ENCODE peak calls at places on chromosome 10, in nine cellular contexts. A is cardiac muscle cell, U is heart left ventricle, F is colonic mucosa, W is left ventricle myocardium inferior, Q is aorta, E is SK-N-SH, R is fibroblast of lung, P is A549. C is an unnamed sample.

GRCh38 chr10:4315529-4315928 is 510.5 kb upstream of the AKR1E2 start:
- DNase-seq in R (peak; percentile 72), F (no peak), Q (no peak), A (peak; percentile 88), P (no peak), U (peak; percentile 44), W (no peak), E (no peak), C (no peak)

GRCh38 chr10:77186936-77187335 is 450.7 kb downstream of the KCNMA1 start:
- DNase-seq in P (no peak), F (no peak), W (no peak), Q (no peak), E (no peak), R (peak; percentile 66), U (no peak), A (no peak), C (no peak)

GRCh38 chr10:84191106-84191505 is 3.2 kb upstream of the CDHR1 start:
- DNase-seq in F (no peak), W (no peak), Q (no peak), E (no peak), U (no peak), R (no peak), A (no peak), P (no peak), C (no peak)

GRCh38 chr10:60511823-60512222 is 122.1 kb upstream of the ANK3 start:
- DNase-seq in Q (no peak), W (no peak), U (no peak), A (peak; percentile 27), P (no peak), F (no peak), R (no peak), E (no peak), C (no peak)

GRCh38 chr10:1141261-1141660 is 85.1 kb downstream of the WDR37 start:
- DNase-seq in W (no peak), R (no peak), Q (no peak), P (no peak), E (no peak), U (no peak), F (no peak), A (no peak), C (no peak)

GRCh38 chr10:129727071-129727470 is 237.0 kb downstream of the EBF3 start:
- DNase-seq in W (no peak), U (no peak), Q (no peak), P (no peak), A (no peak), F (peak; percentile 13), E (no peak), R (no peak), C (no peak)

GRCh38 chr10:14184841-14185500 is 145.8 kb downstream of the FRMD4A start:
- DNase-seq in P (no peak), R (peak; percentile 24), F (no peak), U (no peak), W (no peak), E (no peak), A (peak; percentile 10), Q (no peak), C (no peak)

GRCh38 chr10:77210645-77211044 is 427.0 kb downstream of the KCNMA1 start:
- DNase-seq in W (no peak), E (no peak), A (no peak), R (no peak), P (no peak), Q (no peak), U (no peak), F (no peak), C (no peak)

GRCh38 chr10:122487231-122487765 is 25.9 kb downstream of the HTRA1 start:
- DNase-seq in F (no peak), E (no peak), W (no peak), A (no peak), U (peak; percentile 65), R (no peak), P (no peak), Q (no peak), C (no peak)

GRCh38 chr10:115129752-115130151 is 36.6 kb downstream of the ATRNL1 start:
- DNase-seq in W (no peak), Q (no peak), F (no peak), P (no peak), U (no peak), R (peak; percentile 20), E (peak; percentile 13), A (peak; percentile 54), C (no peak)

GRCh38 chr10:31940839-31941653 is 12.4 kb upstream of the ARHGAP12 start:
- DNase-seq in U (no peak), R (peak; percentile 96), W (no peak), A (peak; percentile 84), F (peak; percentile 44), E (peak; percentile 69), Q (peak; percentile 86), P (peak; percentile 70), C (no peak)

GRCh38 chr10:128070161-128070560 is 56.1 kb downstream of the MKI67 start:
- DNase-seq in R (no peak), Q (peak; percentile 63), F (no peak), W (no peak), P (no peak), A (no peak), E (no peak), U (no peak), C (peak; percentile 52)

GRCh38 chr10:51046668-51047067 is 27.6 kb upstream of the PRKG1 start:
- DNase-seq in F (no peak), E (no peak), P (no peak), R (no peak), A (no peak), U (no peak), W (no peak), Q (no peak), C (no peak)

GRCh38 chr10:97000487-97001182 is 168.5 kb downstream of the LCOR start:
- DNase-seq in E (no peak), U (no peak), F (no peak), W (no peak), Q (no peak), P (no peak), A (no peak), R (no peak), C (no peak)

GRCh38 chr10:83199357-83199756 is 940.0 kb upstream of the GHITM start:
- DNase-seq in Q (no peak), W (no peak), E (no peak), R (no peak), P (no peak), F (no peak), U (no peak), A (no peak), C (no peak)

GRCh38 chr10:17348111-17349008 is 106.0 kb downstream of the ST8SIA6 start:
- DNase-seq in F (no peak), U (peak; percentile 74), Q (peak; percentile 90), P (peak; percentile 7), R (peak; percentile 94), E (peak; percentile 61), A (peak; percentile 90), W (peak; percentile 73), C (peak; percentile 84)

GRCh38 chr10:43943825-43944360 is 295.2 kb upstream of the ZNF32 start:
- DNase-seq in E (no peak), R (no peak), U (no peak), A (no peak), Q (no peak), P (no peak), F (no peak), W (no peak), C (peak; percentile 53)

GRCh38 chr10:10520391-10521385 is 497.0 kb upstream of the CELF2 start:
- DNase-seq in E (no peak), P (no peak), A (no peak), Q (no peak), U (no peak), W (no peak), R (no peak), F (no peak), C (no peak)

DNA sequence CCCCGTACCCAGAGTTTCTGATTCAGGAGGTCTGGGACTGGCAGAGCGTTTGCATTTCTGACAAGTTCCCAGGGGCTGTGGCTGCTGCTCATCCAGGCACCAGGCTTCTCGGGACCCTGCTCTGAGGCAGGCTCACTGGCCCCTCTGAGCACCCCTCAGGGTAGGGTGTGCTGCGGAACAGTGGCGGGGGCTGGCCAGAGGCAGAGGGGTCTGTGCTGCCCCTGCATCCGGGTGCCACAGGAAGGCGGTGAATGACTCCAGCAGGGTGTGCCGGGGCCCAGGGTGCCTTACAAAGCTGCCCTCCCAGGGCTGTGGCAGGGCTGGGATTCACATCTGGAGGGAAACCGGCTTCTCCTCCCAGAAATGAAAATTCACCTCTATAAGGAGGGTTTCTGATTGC is 77.4 kb downstream of the CHST15 start:
- DNase-seq in F (no peak), W (no peak), R (no peak), P (no peak), U (no peak), A (no peak), E (no peak), Q (no peak), C (no peak)
- H3K27ac ChIP-seq in F (no peak overlapping the region), W (no peak overlapping the region), R (no peak overlapping the region), P (no peak overlapping the region), U (no peak overlapping the region), A (no peak overlapping the region), E (no peak overlapping the region), Q (no peak overlapping the region), C (no peak overlapping the region)

GRCh38 chr10:124621637-124622036 is 122.5 kb downstream of the FAM53B start:
- DNase-seq in F (no peak), W (no peak), E (no peak), U (no peak), Q (no peak), A (no peak), R (no peak), P (no peak), C (no peak)
- H3K27ac ChIP-seq in F (no peak overlapping the region), W (peak overlapping the region; percentile 79), E (no peak overlapping the region), U (peak overlapping the region; percentile 74), Q (no peak overlapping the region), A (peak overlapping the region; percentile 51), R (no peak overlapping the region), P (no peak overlapping the region), C (no peak overlapping the region)

DNA sequence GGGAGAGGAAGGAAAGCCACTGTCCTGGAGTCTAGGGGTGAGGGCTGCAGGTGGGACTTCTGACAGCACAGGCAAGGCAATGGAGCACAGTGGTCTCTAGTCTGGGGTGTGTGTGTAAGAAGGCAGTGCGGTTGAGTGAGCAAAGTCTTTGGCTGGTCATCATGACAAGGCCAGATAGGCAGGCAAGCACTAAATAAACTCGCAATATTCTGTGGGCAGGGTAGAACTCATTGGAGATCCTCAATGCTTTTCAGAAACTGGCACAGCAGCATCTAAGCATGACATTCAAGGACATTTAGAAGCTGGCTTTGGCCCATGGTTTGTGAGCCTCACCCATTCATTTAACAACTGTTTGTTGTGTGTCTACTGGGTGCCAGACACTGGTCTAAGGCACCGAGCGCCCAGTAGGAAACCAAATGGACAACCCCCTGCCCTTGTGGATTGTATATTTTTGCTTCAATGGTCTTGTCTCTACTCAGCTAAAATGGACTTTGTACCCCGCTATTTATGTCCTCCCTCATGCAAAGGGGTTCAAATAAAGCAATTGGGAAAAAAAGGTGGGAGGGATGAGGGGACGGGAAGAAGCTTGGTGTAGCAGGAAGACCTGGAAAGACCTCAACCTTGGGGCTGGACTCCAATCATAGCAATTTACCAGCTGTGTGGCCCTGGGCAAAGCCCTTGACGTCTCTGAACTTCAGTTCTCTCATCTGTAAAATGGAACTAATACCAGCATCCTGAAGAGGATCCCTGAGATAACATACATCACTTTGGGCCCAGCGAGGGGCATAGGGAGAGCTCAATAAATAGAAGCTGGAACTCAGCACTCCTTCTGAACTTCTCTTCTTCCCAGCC is 116.0 kb downstream of the NEURL1 start:
- DNase-seq in W (no peak), R (peak; percentile 28), E (no peak), F (no peak), U (no peak), A (no peak), P (no peak), Q (no peak), C (no peak)
- H3K27ac ChIP-seq in W (no peak overlapping the region), R (peak overlapping the region; percentile 12), E (no peak overlapping the region), F (no peak overlapping the region), U (no peak overlapping the region), A (no peak overlapping the region), P (no peak overlapping the region), Q (no peak overlapping the region), C (no peak overlapping the region)

GRCh38 chr10:112816033-112816430 is 134.0 kb upstream of the TCF7L2 start:
- DNase-seq in R (peak; percentile 7), E (no peak), W (no peak), P (no peak), Q (no peak), F (no peak), U (no peak), A (peak; percentile 29), C (no peak)
- H3K27ac ChIP-seq in R (no peak overlapping the region), E (no peak overlapping the region), W (peak overlapping the region; percentile 40), P (peak overlapping the region; percentile 88), Q (no peak overlapping the region), F (no peak overlapping the region), U (no peak overlapping the region), A (no peak overlapping the region), C (no peak overlapping the region)